ENCODE peak calls at places on chromosomes 11 and 22, in five cellular contexts. I is CD4-positive, CD25-positive, alpha-beta regulatory T cell; Y is AG04450; S is psoas muscle; B is cardiac muscle cell. H is an unnamed sample.

GRCh38 chr11:14537134-14537599 is 17.0 kb upstream of the PSMA1 start:
- DNase-seq in Y (no peak), S (no peak), B (peak), I (peak), H (no peak)

GRCh38 chr22:37283393-37283937 is 1.2 kb downstream of the CYTH4 start:
- DNase-seq in I (no peak), S (no peak), Y (no peak), B (peak), H (no peak)

GRCh38 chr22:47369431-47370015 is 607.1 kb downstream of the TBC1D22A start:
- DNase-seq in Y (no peak), I (no peak), B (no peak), S (no peak), H (no peak)

GRCh38 chr22:17472886-17473285 is 90.4 kb upstream of the SLC25A18 start:
- DNase-seq in I (no peak), B (peak), Y (no peak), S (no peak), H (no peak)

GRCh38 chr11:69899957-69900821 is 81.0 kb upstream of the FGF3 start:
- DNase-seq in S (peak), B (no peak), I (no peak), Y (no peak), H (no peak)

GRCh38 chr11:76391039-76391438 is 9.9 kb downstream of the GVQW3 start:
- DNase-seq in Y (no peak), S (no peak), B (no peak), I (no peak), H (no peak)

GRCh38 chr11:102806296-102806695 is 8.3 kb upstream of the MMP1 start:
- DNase-seq in I (no peak), S (no peak), B (no peak), Y (peak), H (no peak)

GRCh38 chr22:49724893-49725489 is 102.7 kb downstream of the BRD1 start:
- DNase-seq in B (peak), Y (no peak), I (peak), S (peak), H (no peak)

GRCh38 chr22:24954114-24954463 is 1.6 kb downstream of the KIAA1671 start:
- DNase-seq in S (no peak), Y (no peak), B (no peak), I (no peak), H (no peak)

GRCh38 chr11:20226936-20227335 is 66.7 kb upstream of the DBX1 start:
- DNase-seq in S (no peak), Y (no peak), I (no peak), B (no peak), H (peak)

DNA sequence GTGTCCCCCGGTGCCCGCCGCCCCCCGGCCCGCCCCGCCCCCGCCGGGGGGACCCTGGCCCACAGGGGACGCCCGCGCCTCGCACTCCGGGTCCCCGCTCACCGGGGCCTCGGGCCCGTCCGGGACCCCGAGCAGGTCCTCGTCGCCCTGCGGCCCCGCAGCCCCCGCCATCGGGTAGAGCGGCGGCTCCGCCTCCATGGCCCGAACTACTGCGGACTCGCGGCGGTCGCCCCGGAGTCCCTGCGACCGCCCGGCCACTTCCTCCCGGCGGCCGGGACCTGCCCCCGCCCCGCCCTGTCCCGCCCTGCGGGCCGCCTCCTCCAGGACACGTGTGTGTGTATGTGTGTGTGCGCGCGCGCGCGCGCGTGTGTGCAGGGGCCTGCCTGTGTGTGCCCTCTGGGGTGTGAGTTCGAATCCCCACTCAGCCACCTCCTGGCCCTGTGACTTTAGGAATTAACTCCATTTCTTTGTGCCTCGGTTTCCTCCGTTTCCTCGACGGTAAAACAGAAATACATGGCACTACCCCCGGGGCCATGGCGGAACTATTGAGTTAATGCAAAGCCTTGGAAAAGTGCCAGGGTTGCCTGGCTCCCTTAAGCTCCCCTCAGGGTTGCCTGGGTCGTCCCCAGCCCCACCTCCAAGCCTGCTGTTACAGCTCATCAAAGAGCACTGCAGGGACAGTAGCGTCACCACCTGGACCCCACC is at the start of gene UNC93B1:
- DNase-seq in Y (no peak), S (peak), B (peak), I (peak), H (no peak)
- H3K4me3 ChIP-seq in Y (peak), S (peak), B (peak), I (peak), H (peak)

GRCh38 chr22:22787151-22787550 is 100.5 kb upstream of the IGLL5 start:
- DNase-seq in S (no peak), Y (no peak), B (no peak), I (no peak), H (no peak)
- H3K4me3 ChIP-seq in S (no peak), Y (no peak), B (no peak), I (no peak), H (no peak)

DNA sequence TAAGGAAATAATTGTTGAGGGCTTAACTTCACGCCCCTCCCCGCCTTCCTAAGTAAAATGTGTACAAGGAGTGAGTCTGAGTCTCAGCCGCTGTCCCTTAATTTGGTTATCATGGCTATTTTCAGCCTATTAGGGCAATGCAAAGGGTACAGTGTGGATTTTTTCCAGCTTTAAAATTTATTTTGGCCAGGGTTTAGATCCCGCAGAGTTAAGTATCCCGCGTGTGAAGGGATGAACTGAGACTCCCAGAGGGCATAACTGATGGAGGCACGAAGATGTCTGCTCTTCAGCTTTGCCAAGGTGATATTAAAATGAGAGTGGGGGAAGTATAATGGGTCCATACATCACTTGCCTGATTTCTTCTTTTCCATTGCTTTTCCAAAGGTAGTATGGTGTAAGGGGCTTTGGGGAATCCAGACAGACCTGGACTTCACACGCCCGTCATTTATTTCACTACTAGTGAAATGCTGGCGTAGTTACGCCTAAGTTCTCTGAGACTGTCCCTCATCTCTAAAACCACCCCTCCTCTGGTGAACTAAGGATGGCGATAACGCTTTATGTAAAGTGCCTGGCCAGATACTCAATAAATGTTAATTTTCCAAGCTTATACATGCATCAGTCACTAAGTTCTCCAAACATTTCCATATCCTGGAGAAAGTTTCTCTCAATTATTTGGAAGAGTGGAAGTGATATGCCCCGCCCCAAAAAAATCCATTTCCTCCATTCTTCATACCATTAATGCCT is 916 bp upstream of the FBXO3 start:
- DNase-seq in B (no peak), I (no peak), S (no peak), Y (no peak), H (no peak)
- H3K4me3 ChIP-seq in B (peak), I (peak), S (peak), Y (peak), H (peak)

GRCh38 chr22:44536411-44536810 is 38.4 kb upstream of the RTL6 start:
- DNase-seq in I (no peak), S (no peak), B (no peak), Y (no peak), H (no peak)

GRCh38 chr22:44537016-44537936 is 39.2 kb upstream of the RTL6 start:
- DNase-seq in I (no peak), S (no peak), B (no peak), Y (no peak), H (no peak)

GRCh38 chr22:44539467-44540063 is 41.5 kb upstream of the RTL6 start:
- DNase-seq in S (no peak), Y (no peak), B (no peak), I (no peak), H (no peak)

GRCh38 chr22:44538518-44539315 is 40.7 kb upstream of the RTL6 start:
- DNase-seq in B (no peak), S (no peak), Y (no peak), I (no peak), H (no peak)

DNA sequence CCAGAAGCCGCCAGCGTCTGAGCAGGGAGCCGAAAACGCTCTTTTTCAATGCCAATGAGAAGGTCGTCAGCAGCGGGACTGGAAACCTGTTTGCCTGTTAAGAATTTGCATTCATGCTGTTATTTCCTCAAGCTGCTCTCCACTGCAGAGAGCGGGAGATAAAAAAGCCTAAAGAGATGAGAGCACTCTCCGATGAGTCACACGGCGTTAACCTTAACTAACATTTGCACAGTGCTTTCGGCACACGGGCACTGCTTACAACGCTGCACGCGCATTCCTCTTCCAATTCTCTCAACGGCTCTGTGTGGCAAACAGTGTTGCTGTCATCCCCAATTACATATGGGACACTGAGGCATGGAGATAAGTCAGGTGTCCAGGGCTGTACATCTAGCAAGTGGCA is 40.0 kb upstream of the RTL6 start:
- DNase-seq in Y (no peak), S (no peak), I (no peak), B (no peak), H (no peak)
- H3K4me3 ChIP-seq in Y (no peak), S (no peak), I (no peak), B (no peak), H (no peak)

H was measured in HFF-Myc.